ENCODE peak calls at places on chromosomes 6 and 20, in five cellular contexts. E is heart left ventricle, W is spleen, V is aorta, O is ovary. Q is an unnamed sample. For H3K4me1, the result is how much of the 10 kb centered on the place peaks cover.

GRCh38 chr6:139518556-139519091 is 144.2 kb upstream of the CITED2 start:
- DNase-seq in W (no peak), E (no peak), O (no peak), V (no peak), Q (no peak)

GRCh38 chr6:81752969-81753708 is 658 bp upstream of the TENT5A start:
- DNase-seq in E (peak), V (peak), W (peak), O (peak), Q (peak)

GRCh38 chr6:71649893-71650292 is 236.5 kb upstream of the RIMS1 start:
- DNase-seq in E (no peak), V (no peak), W (no peak), O (no peak), Q (no peak)

GRCh38 chr20:62702886-62703852 is 5.5 kb upstream of the NTSR1 start:
- DNase-seq in O (no peak), E (no peak), W (no peak), V (no peak), Q (no peak)

GRCh38 chr6:91879346-91879995 is 1292.6 kb upstream of the MAP3K7 start:
- DNase-seq in W (no peak), V (no peak), O (no peak), E (no peak), Q (no peak)

GRCh38 chr6:15874351-15874750 is 211.5 kb upstream of the DTNBP1 start:
- DNase-seq in V (no peak), O (no peak), E (no peak), W (no peak), Q (no peak)

GRCh38 chr6:105851181-105851580 is 235.0 kb upstream of the PRDM1 start:
- DNase-seq in W (no peak), V (no peak), O (no peak), E (no peak), Q (no peak)

GRCh38 chr6:153852481-153852880 is 186.6 kb upstream of the OPRM1 start:
- DNase-seq in O (no peak), V (no peak), W (no peak), E (no peak), Q (no peak)

GRCh38 chr6:18122128-18123093 is at the start of gene NHLRC1:
- DNase-seq in O (peak), V (peak), E (peak), W (peak), Q (peak)

GRCh38 chr6:157648561-157648960 is 174.5 kb upstream of the SNX9 start:
- DNase-seq in O (no peak), E (no peak), V (peak), W (no peak), Q (no peak)

GRCh38 chr20:539848-540247 is 3.7 kb downstream of the CSNK2A1 start:
- DNase-seq in O (no peak), W (no peak), V (no peak), E (no peak), Q (no peak)

GRCh38 chr20:34713194-34713943 is 9.2 kb downstream of the TP53INP2 start:
- DNase-seq in W (no peak), V (no peak), O (no peak), E (no peak), Q (no peak)

GRCh38 chr6:141199074-141199473 is 933.7 kb upstream of the GJE1 start:
- DNase-seq in V (no peak), O (no peak), W (no peak), E (no peak), Q (no peak)

GRCh38 chr20:37526238-37526838 is 1.3 kb downstream of the BLCAP start:
- DNase-seq in E (peak), V (no peak), O (no peak), W (peak), Q (no peak)

DNA sequence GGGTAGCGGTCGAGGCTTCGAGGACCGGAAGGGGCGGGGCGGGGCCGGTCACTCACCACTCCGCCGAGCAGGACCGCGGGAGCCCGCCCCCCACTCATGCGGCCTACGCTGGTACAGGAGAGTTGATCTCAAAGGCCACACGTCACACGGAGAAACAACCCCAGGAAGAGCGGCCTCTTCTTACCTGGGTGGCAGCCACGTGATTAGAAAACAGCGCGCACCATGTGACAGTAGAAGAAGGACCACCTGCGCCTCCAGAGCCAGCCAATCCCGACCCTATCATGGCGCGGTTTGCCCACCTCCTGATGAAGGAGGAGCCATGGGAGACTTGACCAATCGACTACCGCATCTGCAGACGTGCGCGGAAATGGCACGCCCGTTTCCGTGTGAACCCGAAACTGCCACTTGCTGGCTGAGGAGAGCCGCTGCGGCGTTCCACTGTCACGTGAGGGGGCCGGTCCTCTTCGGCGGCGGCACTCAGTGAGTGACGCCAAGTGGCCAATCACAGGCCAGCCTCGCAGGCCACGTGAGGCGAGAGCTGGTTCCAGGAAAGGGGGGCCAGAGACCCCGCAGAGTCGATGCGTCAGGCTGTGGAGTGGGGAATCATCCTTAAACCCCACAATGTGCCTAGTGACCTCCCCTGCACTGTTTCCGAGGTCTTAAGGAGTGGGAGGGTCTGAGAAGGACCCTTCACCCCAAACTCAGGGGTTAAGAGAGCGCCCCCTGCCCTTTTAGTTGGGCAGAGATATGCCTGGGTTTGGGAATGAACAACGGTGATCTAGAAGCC is at the start of gene CUTA:
- DNase-seq in V (peak), E (peak), W (peak), O (peak), Q (peak)
- H3K4me1 ChIP-seq in V (under half), E (under half), W (under half), O (under half), Q (under half)

GRCh38 chr6:3811191-3811590 is 38.0 kb upstream of the FAM50B start:
- DNase-seq in W (no peak), O (no peak), E (no peak), V (no peak), Q (no peak)

GRCh38 chr6:3814539-3814938 is 34.6 kb upstream of the FAM50B start:
- DNase-seq in O (no peak), E (no peak), W (no peak), V (no peak), Q (no peak)

GRCh38 chr6:3813918-3814317 is 35.3 kb upstream of the FAM50B start:
- DNase-seq in O (no peak), E (no peak), V (no peak), W (no peak), Q (no peak)

GRCh38 chr6:3812596-3812995 is 36.6 kb upstream of the FAM50B start:
- DNase-seq in W (no peak), V (no peak), E (no peak), O (no peak), Q (no peak)

DNA sequence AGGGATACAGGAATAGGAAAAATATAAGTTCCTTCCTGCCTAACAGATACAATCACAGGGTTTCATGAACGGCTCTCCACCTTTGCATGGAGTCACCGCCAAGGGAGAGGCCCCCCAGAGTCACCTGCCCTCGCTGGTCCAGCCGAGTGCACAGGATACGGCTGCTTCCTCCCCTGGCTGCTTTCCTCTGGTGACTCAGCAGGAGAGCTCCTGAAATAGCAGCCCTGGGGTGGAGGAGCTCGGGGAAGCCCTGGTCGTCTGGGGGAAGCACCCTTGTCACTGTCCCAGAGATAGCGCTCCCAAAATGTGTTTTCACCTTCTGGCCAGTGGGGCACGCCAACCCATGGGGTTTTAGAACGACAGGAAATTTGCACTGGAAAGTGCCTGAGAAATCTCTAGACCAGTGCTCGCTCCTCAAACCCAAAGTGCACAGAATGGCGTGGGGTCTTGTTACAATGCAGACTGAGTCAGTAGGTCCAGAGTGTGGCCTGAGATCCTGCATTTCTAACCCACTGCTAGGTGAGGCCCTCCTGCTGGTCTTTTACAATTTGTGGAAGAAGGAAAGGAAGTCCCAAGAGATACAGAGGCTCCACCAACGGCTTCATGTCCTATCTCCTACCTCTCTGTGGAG is 35.9 kb upstream of the FAM50B start:
- DNase-seq in V (peak), E (peak), O (peak), W (peak), Q (peak)
- H3K4me1 ChIP-seq in V (under half), E (under half), O (under half), W (under half), Q (under half)

GRCh38 chr6:13012271-13012670 is 295.7 kb downstream of the PHACTR1 start:
- DNase-seq in V (no peak), O (no peak), E (no peak), W (no peak), Q (no peak)
- H3K4me1 ChIP-seq in V (under half), O (under half), E (under half), W (under half), Q (under half)

GRCh38 chr6:33656844-33657243 is 35.7 kb downstream of the ITPR3 start:
- DNase-seq in W (no peak), E (no peak), V (no peak), O (no peak), Q (no peak)
- H3K4me1 ChIP-seq in W (under half), E (under half), V (under half), O (under half), Q (under half)

DNA sequence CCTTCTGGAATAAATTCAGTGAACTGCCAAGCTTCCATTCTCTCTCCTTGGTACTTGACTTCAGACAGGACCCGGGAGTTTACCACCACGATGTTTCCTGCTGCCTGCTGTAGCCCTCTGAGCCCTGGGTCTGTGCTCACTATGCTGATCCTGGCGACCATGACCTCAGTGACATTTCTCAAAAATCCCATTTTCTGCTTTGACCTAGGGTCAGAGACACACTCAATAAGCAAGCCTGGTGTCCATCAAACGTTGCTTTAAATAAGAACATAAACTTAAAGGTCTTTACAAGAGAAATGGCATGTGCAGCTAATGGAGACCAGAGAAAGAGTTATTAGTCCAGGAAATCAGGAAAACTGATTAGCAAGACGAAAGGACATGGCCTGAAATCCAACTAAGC is 509.7 kb upstream of the SULF2 start:
- DNase-seq in E (no peak), V (no peak), O (no peak), W (no peak), Q (no peak)
- H3K4me1 ChIP-seq in E (under half), V (under half), O (under half), W (under half), Q (under half)

DNA sequence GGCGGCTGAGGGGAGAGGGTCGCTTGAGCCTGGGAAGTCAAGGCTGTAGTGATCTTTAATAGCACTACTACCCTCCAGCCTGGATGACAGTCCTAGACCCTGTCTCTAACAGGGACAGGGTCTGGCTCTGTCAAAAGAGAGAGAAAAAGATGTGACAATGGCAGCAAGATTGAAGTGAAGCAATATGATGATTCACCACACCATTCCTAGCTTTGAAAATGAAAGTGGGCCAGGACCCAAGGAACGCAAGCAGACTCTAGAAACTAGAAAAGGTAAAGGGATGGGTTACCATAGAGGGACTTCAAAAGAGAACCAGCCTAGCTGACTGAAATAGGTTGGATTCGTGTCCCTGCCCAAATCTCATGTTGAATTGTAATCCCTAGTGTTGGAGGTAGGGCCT is 426.9 kb downstream of the HTR1B start:
- DNase-seq in V (no peak), O (no peak), W (no peak), E (no peak), Q (no peak)
- H3K4me1 ChIP-seq in V (under half), O (under half), W (under half), E (under half), Q (under half)

Q was measured in psoas muscle.